ENCODE peak calls at places on chromosome 22, in ten cellular contexts. A is endothelial cell of umbilical vein; I is T-cell; X is RPMI7951; Y is activated T-cell treated with anti-CD3 and anti-CD28 coated beads, Interleukin-2, amount 50 U/mL, for 48 hours; O is NCI-H2029 treated with DMSO at 0.1 percent for 48 hours; M is glutamatergic neuron; T is fibroblast of the conjunctiva; N is activated T-helper 1 cell treated with Interleukin-2 at 50 U/mL for 16 hours; D is activated CD4-positive, alpha-beta T cell treated with anti-CD3 and anti-CD28 coated beads, Interleukin-2, amount 50 U/mL, for 1 hour. L is an unnamed sample.

GRCh38 chr22:49992921-49993648 is 19.5 kb downstream of the IL17REL start:
- DNase-seq in D (peak; percentile 69), T (no peak), M (no peak), N (peak; percentile 53), X (peak; percentile 35), Y (peak; percentile 77), A (peak; percentile 43), I (peak; percentile 60), O (no peak), L (no peak)

GRCh38 chr22:19679476-19680099 is 34.7 kb upstream of the SEPTIN5 start:
- DNase-seq in D (peak; percentile 49), M (peak; percentile 49), T (no peak), N (peak; percentile 29), A (peak; percentile 13), X (peak; percentile 4), O (no peak), Y (peak; percentile 45), I (no peak), L (no peak)

GRCh38 chr22:41834005-41834975 is 1.4 kb downstream of the SREBF2 start:
- DNase-seq in M (no peak), O (no peak), D (no peak), N (no peak), A (peak; percentile 15), T (no peak), I (no peak), X (no peak), Y (no peak), L (no peak)

GRCh38 chr22:17106785-17107546 is 14.2 kb downstream of the TMEM121B start:
- DNase-seq in A (no peak), I (no peak), D (peak; percentile 19), X (no peak), O (no peak), M (no peak), Y (peak; percentile 58), T (no peak), N (no peak), L (no peak)

GRCh38 chr22:20825624-20826023 is 33.0 kb downstream of the PI4KA start:
- DNase-seq in I (no peak), O (no peak), T (no peak), D (no peak), M (no peak), X (no peak), N (no peak), Y (no peak), A (no peak), L (no peak)

GRCh38 chr22:25728064-25728463 is 13.9 kb upstream of the MYO18B start:
- DNase-seq in X (no peak), I (no peak), D (no peak), Y (no peak), M (no peak), O (no peak), T (no peak), N (no peak), A (no peak), L (no peak)

GRCh38 chr22:39183991-39184585 is 31.6 kb upstream of the CBX7 start:
- DNase-seq in O (no peak), D (no peak), Y (no peak), N (no peak), M (no peak), X (peak; percentile 67), T (no peak), A (peak; percentile 22), I (no peak), L (no peak)

GRCh38 chr22:17978027-17978426 is 46.3 kb downstream of the MICAL3 start:
- DNase-seq in D (no peak), X (no peak), M (no peak), O (no peak), Y (no peak), I (no peak), T (no peak), A (no peak), N (no peak), L (no peak)

GRCh38 chr22:39664485-39665200 is 94.1 kb downstream of the CACNA1I start:
- DNase-seq in A (no peak), T (no peak), N (no peak), M (peak; percentile 49), I (peak; percentile 42), D (peak; percentile 22), O (no peak), X (no peak), Y (peak; percentile 50), L (no peak)

GRCh38 chr22:23105304-23105703 is 35.0 kb downstream of the GNAZ start:
- DNase-seq in I (no peak), A (no peak), D (no peak), X (no peak), M (no peak), T (no peak), N (no peak), O (no peak), Y (no peak), L (no peak)

GRCh38 chr22:22199634-22200033 is 45.0 kb upstream of the VPREB1 start:
- DNase-seq in O (no peak), I (no peak), N (no peak), A (no peak), Y (no peak), M (no peak), X (no peak), T (no peak), D (no peak), L (no peak)

GRCh38 chr22:48836673-48837340 is 990.9 kb downstream of the BRD1 start:
- DNase-seq in D (no peak), Y (no peak), T (no peak), M (no peak), A (no peak), O (no peak), N (no peak), X (no peak), I (no peak), L (no peak)

GRCh38 chr22:45859231-45860161 is 117.5 kb downstream of the WNT7B start:
- DNase-seq in X (no peak), Y (no peak), D (no peak), M (no peak), O (no peak), N (no peak), T (no peak), A (no peak), I (no peak), L (no peak)

GRCh38 chr22:47165338-47165931 is 403.0 kb downstream of the TBC1D22A start:
- DNase-seq in M (peak; percentile 12), A (no peak), I (no peak), X (no peak), Y (no peak), N (no peak), T (no peak), O (no peak), D (no peak), L (no peak)

GRCh38 chr22:32723632-32724031 is 77.9 kb upstream of the TIMP3 start:
- DNase-seq in M (no peak), A (no peak), X (peak; percentile 99), N (no peak), T (peak; percentile 85), D (peak; percentile 4), I (peak; percentile 31), O (no peak), Y (peak; percentile 51), L (peak; percentile 18)

GRCh38 chr22:33519140-33519973 is 400.9 kb downstream of the LARGE1 start:
- DNase-seq in A (no peak), O (peak; percentile 33), N (no peak), M (peak; percentile 66), I (no peak), X (no peak), T (peak; percentile 26), D (no peak), Y (peak; percentile 18), L (peak; percentile 25)

GRCh38 chr22:44828193-44828592 is 75.8 kb downstream of the ARHGAP8 start:
- DNase-seq in A (no peak), M (peak; percentile 60), D (no peak), X (no peak), O (no peak), Y (peak; percentile 47), N (no peak), T (no peak), I (no peak), L (no peak)

GRCh38 chr22:43376765-43377485 is 33.8 kb upstream of the SCUBE1 start:
- DNase-seq in D (peak; percentile 6), T (no peak), N (no peak), X (peak; percentile 58), A (no peak), Y (peak; percentile 39), I (peak; percentile 30), M (no peak), O (no peak), L (no peak)

GRCh38 chr22:35711336-35711735 is 6.3 kb upstream of the APOL5 start:
- DNase-seq in M (no peak), N (no peak), Y (no peak), A (no peak), O (no peak), I (no peak), X (no peak), D (no peak), T (no peak), L (no peak)

GRCh38 chr22:17706451-17706900 is 67.8 kb downstream of the BID start:
- DNase-seq in X (peak; percentile 93), I (no peak), Y (peak; percentile 52), D (peak; percentile 5), T (peak; percentile 85), M (no peak), A (peak; percentile 93), N (no peak), O (peak; percentile 76), L (peak; percentile 82)

L was measured in kidney epithelial cell.